ENCODE peak calls at places on chromosomes 11 and 22, in eight cellular contexts. J, R, E, U, W, Q, L and O are unnamed samples.

GRCh38 chr11:73359341-73359740 is 16.9 kb upstream of the RELT start:
- DNase-seq in J (no peak), E (no peak), L (no peak), U (peak; percentile 51), Q (no peak), W (no peak), R (no peak), O (no peak)

GRCh38 chr11:61947486-61948210 is 2.5 kb upstream of the BEST1 start:
- DNase-seq in U (peak; percentile 96), W (peak; percentile 95), E (peak; percentile 85), J (peak; percentile 51), R (peak; percentile 67), L (peak; percentile 69), Q (peak; percentile 86), O (peak; percentile 83)

GRCh38 chr11:91299980-91300379 is 924.6 kb upstream of the FAT3 start:
- DNase-seq in L (no peak), Q (no peak), J (no peak), E (no peak), U (peak; percentile 4), R (no peak), W (no peak), O (no peak)

GRCh38 chr11:82733444-82734119 is at the start of gene FAM181B:
- DNase-seq in L (peak; percentile 82), W (peak; percentile 78), Q (no peak), R (peak; percentile 15), J (peak; percentile 13), E (no peak), U (peak; percentile 25), O (peak; percentile 82)

GRCh38 chr22:35894937-35895708 is 133.5 kb downstream of the RBFOX2 start:
- DNase-seq in R (no peak), L (no peak), E (peak; percentile 42), U (peak; percentile 88), Q (no peak), W (peak; percentile 24), J (no peak), O (no peak)

GRCh38 chr11:69007978-69008381 is 5.1 kb downstream of the MRGPRF start:
- DNase-seq in W (no peak), E (peak; percentile 66), U (peak; percentile 25), L (no peak), R (no peak), J (no peak), Q (peak; percentile 37), O (no peak)

GRCh38 chr11:66115638-66116410 is 45.8 kb downstream of the PACS1 start:
- DNase-seq in L (no peak), W (no peak), U (peak; percentile 34), J (no peak), E (no peak), R (no peak), Q (no peak), O (no peak)

GRCh38 chr22:40533712-40534378 is 102.7 kb downstream of the MRTFA start:
- DNase-seq in Q (no peak), J (peak; percentile 48), R (peak; percentile 41), U (peak; percentile 76), L (no peak), E (no peak), W (peak; percentile 30), O (no peak)

GRCh38 chr11:69630009-69630870 is 10.7 kb upstream of the CCND1 start:
- DNase-seq in J (no peak), U (no peak), W (no peak), Q (no peak), E (no peak), L (no peak), R (no peak), O (no peak)

GRCh38 chr22:49532831-49533802 is 294.6 kb downstream of the BRD1 start:
- DNase-seq in R (no peak), W (no peak), E (no peak), J (no peak), U (no peak), Q (no peak), L (no peak), O (no peak)

GRCh38 chr22:41523464-41524221 is 20.6 kb downstream of the POLR3H start:
- DNase-seq in Q (no peak), L (no peak), J (no peak), R (no peak), U (peak; percentile 46), E (peak; percentile 32), W (no peak), O (no peak)

GRCh38 chr11:123261345-123262106 is 66.5 kb upstream of the CLMP start:
- DNase-seq in Q (peak; percentile 90), R (peak; percentile 70), U (peak; percentile 80), J (peak; percentile 49), L (peak; percentile 78), E (peak; percentile 76), W (peak; percentile 83), O (peak; percentile 89)

GRCh38 chr11:134762248-134763029 is 350.4 kb upstream of the B3GAT1 start:
- DNase-seq in L (no peak), E (peak; percentile 16), J (no peak), U (no peak), Q (no peak), W (no peak), R (no peak), O (peak; percentile 72)

GRCh38 chr11:35483131-35483800 is 42.1 kb downstream of the PAMR1 start:
- DNase-seq in Q (no peak), L (no peak), J (no peak), R (no peak), E (no peak), W (no peak), U (no peak), O (no peak)

GRCh38 chr11:34682822-34683221 is 61.9 kb downstream of the EHF start:
- DNase-seq in Q (no peak), J (no peak), R (no peak), W (no peak), L (no peak), U (no peak), E (no peak), O (no peak)

GRCh38 chr11:120188831-120189455 is 21.9 kb upstream of the OAF start:
- DNase-seq in J (no peak), R (no peak), L (no peak), W (no peak), U (no peak), Q (no peak), E (no peak), O (no peak)

GRCh38 chr11:119373917-119374631 is 7.4 kb downstream of the USP2 start:
- DNase-seq in L (peak; percentile 77), W (peak; percentile 92), J (peak; percentile 23), U (peak; percentile 85), R (peak; percentile 39), Q (no peak), E (peak; percentile 77), O (no peak)

GRCh38 chr11:101061606-101062005 is 68.0 kb downstream of the PGR start:
- DNase-seq in J (no peak), E (no peak), R (no peak), Q (no peak), L (no peak), U (peak; percentile 77), W (no peak), O (no peak)

GRCh38 chr11:68163691-68164090 is 42.5 kb upstream of the CHKA start:
- DNase-seq in J (no peak), U (no peak), E (no peak), R (no peak), W (no peak), L (no peak), Q (no peak), O (no peak)

GRCh38 chr22:31122532-31123291 is at the start of gene INPP5J:
- DNase-seq in E (peak; percentile 42), L (peak; percentile 42), R (no peak), J (no peak), W (peak; percentile 70), Q (peak; percentile 43), U (peak; percentile 36), O (no peak)

GRCh38 chr22:34866501-34867171 is 199.3 kb upstream of the ISX start:
- DNase-seq in U (no peak), W (no peak), Q (no peak), J (no peak), L (no peak), R (no peak), E (no peak), O (no peak)

GRCh38 chr11:99199336-99199735 is 178.6 kb downstream of the CNTN5 start:
- DNase-seq in R (no peak), Q (no peak), U (peak; percentile 4), E (no peak), L (no peak), J (no peak), W (no peak), O (no peak)

GRCh38 chr11:119791701-119792151 is 62.7 kb upstream of the NECTIN1 start:
- DNase-seq in W (peak; percentile 74), U (peak; percentile 48), E (no peak), Q (no peak), R (no peak), L (no peak), J (no peak), O (no peak)

GRCh38 chr11:106101370-106101769 is 23.9 kb downstream of the AASDHPPT start:
- DNase-seq in E (no peak), R (no peak), Q (no peak), U (no peak), J (no peak), W (no peak), L (no peak), O (no peak)

GRCh38 chr22:32531955-32532818 is 57.6 kb downstream of the FBXO7 start:
- DNase-seq in Q (peak; percentile 75), R (no peak), L (peak; percentile 21), W (no peak), J (no peak), E (peak; percentile 84), U (peak; percentile 84), O (no peak)